ENCODE peak calls at places on chromosomes 13 and 19, in seven cellular contexts. One of them, this sample, is unnamed.

GRCh38 chr19:34500656-34501120 is 19.1 kb downstream of the WTIP start:
- DNase-seq in Peyer's patch: no peak
- DNase-seq in Kasumi-1: no peak
- DNase-seq in stimulated activated naive CD4-positive, alpha-beta T cell: no peak
- DNase-seq in mucosa of descending colon: no peak
- DNase-seq in right atrium auricular region: no peak
- DNase-seq in transverse colon: no peak
- DNase-seq in this sample: no peak

GRCh38 chr19:2529473-2529918 is 53.6 kb downstream of the GADD45B start:
- DNase-seq in Peyer's patch: no peak
- DNase-seq in Kasumi-1: no peak
- DNase-seq in stimulated activated naive CD4-positive, alpha-beta T cell: no peak
- DNase-seq in mucosa of descending colon: no peak
- DNase-seq in right atrium auricular region: no peak
- DNase-seq in transverse colon: peak
- DNase-seq in this sample: peak

GRCh38 chr19:13778847-13779246 is 4.6 kb downstream of the C19orf53 start:
- DNase-seq in Peyer's patch: no peak
- DNase-seq in Kasumi-1: no peak
- DNase-seq in stimulated activated naive CD4-positive, alpha-beta T cell: no peak
- DNase-seq in mucosa of descending colon: no peak
- DNase-seq in right atrium auricular region: no peak
- DNase-seq in transverse colon: no peak
- DNase-seq in this sample: no peak

GRCh38 chr19:2271516-2272103 is 10.4 kb downstream of the PEAK3 start:
- DNase-seq in Peyer's patch: no peak
- DNase-seq in Kasumi-1: no peak
- DNase-seq in stimulated activated naive CD4-positive, alpha-beta T cell: no peak
- DNase-seq in mucosa of descending colon: peak
- DNase-seq in right atrium auricular region: peak
- DNase-seq in transverse colon: peak
- DNase-seq in this sample: peak

GRCh38 chr19:18422530-18423191 is 3.5 kb downstream of the SSBP4 start:
- DNase-seq in Peyer's patch: peak
- DNase-seq in Kasumi-1: no peak
- DNase-seq in stimulated activated naive CD4-positive, alpha-beta T cell: no peak
- DNase-seq in mucosa of descending colon: no peak
- DNase-seq in right atrium auricular region: no peak
- DNase-seq in transverse colon: no peak
- DNase-seq in this sample: peak

GRCh38 chr19:6318772-6319171 is 14.6 kb downstream of the ACER1 start:
- DNase-seq in Peyer's patch: no peak
- DNase-seq in Kasumi-1: no peak
- DNase-seq in stimulated activated naive CD4-positive, alpha-beta T cell: no peak
- DNase-seq in mucosa of descending colon: no peak
- DNase-seq in right atrium auricular region: no peak
- DNase-seq in transverse colon: no peak
- DNase-seq in this sample: no peak

GRCh38 chr19:51258761-51259160 is 7.9 kb downstream of the SIGLECL1 start:
- DNase-seq in Peyer's patch: no peak
- DNase-seq in Kasumi-1: no peak
- DNase-seq in stimulated activated naive CD4-positive, alpha-beta T cell: no peak
- DNase-seq in mucosa of descending colon: no peak
- DNase-seq in right atrium auricular region: no peak
- DNase-seq in transverse colon: no peak
- DNase-seq in this sample: no peak

GRCh38 chr13:91647361-91647970 is 249.0 kb downstream of the GPC5 start:
- DNase-seq in Peyer's patch: no peak
- DNase-seq in Kasumi-1: no peak
- DNase-seq in stimulated activated naive CD4-positive, alpha-beta T cell: no peak
- DNase-seq in mucosa of descending colon: no peak
- DNase-seq in right atrium auricular region: no peak
- DNase-seq in transverse colon: peak
- DNase-seq in this sample: no peak

GRCh38 chr13:31774186-31774585 is 34.9 kb downstream of the RXFP2 start:
- DNase-seq in Peyer's patch: no peak
- DNase-seq in Kasumi-1: no peak
- DNase-seq in stimulated activated naive CD4-positive, alpha-beta T cell: no peak
- DNase-seq in mucosa of descending colon: no peak
- DNase-seq in right atrium auricular region: no peak
- DNase-seq in transverse colon: no peak
- DNase-seq in this sample: no peak

GRCh38 chr13:93903909-93904308 is 575.6 kb downstream of the DCT start:
- DNase-seq in Peyer's patch: no peak
- DNase-seq in Kasumi-1: no peak
- DNase-seq in stimulated activated naive CD4-positive, alpha-beta T cell: no peak
- DNase-seq in mucosa of descending colon: no peak
- DNase-seq in right atrium auricular region: no peak
- DNase-seq in transverse colon: no peak
- DNase-seq in this sample: no peak

GRCh38 chr13:93603043-93603442 is 376.4 kb downstream of the GPC6 start:
- DNase-seq in Peyer's patch: no peak
- DNase-seq in Kasumi-1: no peak
- DNase-seq in stimulated activated naive CD4-positive, alpha-beta T cell: no peak
- DNase-seq in mucosa of descending colon: no peak
- DNase-seq in right atrium auricular region: peak
- DNase-seq in transverse colon: no peak
- DNase-seq in this sample: no peak

GRCh38 chr13:74289130-74289529 is 154.9 kb upstream of the KLF12 start:
- DNase-seq in Peyer's patch: no peak
- DNase-seq in Kasumi-1: no peak
- DNase-seq in stimulated activated naive CD4-positive, alpha-beta T cell: no peak
- DNase-seq in mucosa of descending colon: no peak
- DNase-seq in right atrium auricular region: no peak
- DNase-seq in transverse colon: no peak
- DNase-seq in this sample: no peak

GRCh38 chr13:29810145-29810742 is 40.2 kb downstream of the UBL3 start:
- DNase-seq in Peyer's patch: no peak
- DNase-seq in Kasumi-1: no peak
- DNase-seq in stimulated activated naive CD4-positive, alpha-beta T cell: no peak
- DNase-seq in mucosa of descending colon: no peak
- DNase-seq in right atrium auricular region: no peak
- DNase-seq in transverse colon: no peak
- DNase-seq in this sample: no peak

GRCh38 chr13:41267106-41267505 is 3.7 kb upstream of the MTRF1 start:
- DNase-seq in Peyer's patch: no peak
- DNase-seq in Kasumi-1: no peak
- DNase-seq in stimulated activated naive CD4-positive, alpha-beta T cell: no peak
- DNase-seq in mucosa of descending colon: no peak
- DNase-seq in right atrium auricular region: no peak
- DNase-seq in transverse colon: no peak
- DNase-seq in this sample: no peak

GRCh38 chr13:40910324-40911050 is 108.6 kb downstream of the ELF1 start:
- DNase-seq in Peyer's patch: no peak
- DNase-seq in Kasumi-1: no peak
- DNase-seq in stimulated activated naive CD4-positive, alpha-beta T cell: no peak
- DNase-seq in mucosa of descending colon: no peak
- DNase-seq in right atrium auricular region: no peak
- DNase-seq in transverse colon: no peak
- DNase-seq in this sample: no peak

GRCh38 chr19:21586341-21587116 is 81.1 kb downstream of the ZNF429 start:
- DNase-seq in Peyer's patch: no peak
- DNase-seq in Kasumi-1: no peak
- DNase-seq in stimulated activated naive CD4-positive, alpha-beta T cell: peak
- DNase-seq in mucosa of descending colon: no peak
- DNase-seq in right atrium auricular region: no peak
- DNase-seq in transverse colon: peak
- DNase-seq in this sample: peak

GRCh38 chr19:18817574-18817973 is 14.2 kb upstream of the UPF1 start:
- DNase-seq in Peyer's patch: no peak
- DNase-seq in Kasumi-1: no peak
- DNase-seq in stimulated activated naive CD4-positive, alpha-beta T cell: no peak
- DNase-seq in mucosa of descending colon: no peak
- DNase-seq in right atrium auricular region: no peak
- DNase-seq in transverse colon: no peak
- DNase-seq in this sample: no peak

This sample was measured in spleen.